ENCODE peak calls at places on chromosomes 4 and X, in nine cellular contexts. V is AG04450; B is fibroblast of lung; H is RWPE1; Y is MM.1S; Q is CD4-positive, alpha-beta T cell; D is body of pancreas; G is H9; N is right lobe of liver. W is an unnamed sample.

GRCh38 chr4:1207603-1208265 is 35.4 kb upstream of the SPON2 start:
- DNase-seq in V (peak; percentile 77), B (peak; percentile 95), H (no peak), Y (no peak), Q (no peak), D (peak; percentile 75), G (no peak), N (peak; percentile 68), W (no peak)

GRCh38 chrX:101999644-102000539 is 68.1 kb upstream of the ZMAT1 start:
- DNase-seq in V (no peak), B (no peak), H (no peak), Y (no peak), Q (no peak), D (no peak), G (peak; percentile 62), N (peak; percentile 33), W (no peak)

GRCh38 chrX:18575744-18576143 is 96.2 kb downstream of the RS1 start:
- DNase-seq in V (no peak), B (no peak), H (peak; percentile 4), Y (no peak), Q (no peak), D (no peak), G (no peak), N (no peak), W (no peak)

GRCh38 chr4:118058955-118059354 is 24.7 kb downstream of the NDST3 start:
- DNase-seq in V (no peak), B (no peak), H (no peak), Y (no peak), Q (no peak), D (no peak), G (no peak), N (no peak), W (no peak)

GRCh38 chrX:70504772-70505450 is 60.3 kb downstream of the DLG3 start:
- DNase-seq in V (no peak), B (no peak), H (no peak), Y (no peak), Q (no peak), D (no peak), G (no peak), N (no peak), W (no peak)

GRCh38 chr4:176708771-176709311 is 83.9 kb downstream of the VEGFC start:
- DNase-seq in V (no peak), B (no peak), H (no peak), Y (no peak), Q (no peak), D (no peak), G (no peak), N (no peak), W (no peak)

GRCh38 chr4:148376151-148376550 is 66.1 kb downstream of the NR3C2 start:
- DNase-seq in V (no peak), B (peak; percentile 66), H (peak; percentile 8), Y (peak; percentile 73), Q (peak; percentile 12), D (peak; percentile 77), G (no peak), N (no peak), W (peak; percentile 31)

GRCh38 chrX:120857240-120857639 is 18.4 kb downstream of the CT47B1 start:
- DNase-seq in V (no peak), B (no peak), H (no peak), Y (no peak), Q (no peak), D (no peak), G (peak; percentile 90), N (no peak), W (no peak)

GRCh38 chr4:139647184-139647583 is 18.4 kb upstream of the MGST2 start:
- DNase-seq in V (no peak), B (no peak), H (no peak), Y (no peak), Q (no peak), D (no peak), G (no peak), N (no peak), W (no peak)

GRCh38 chr4:38547052-38547451 is 116.9 kb upstream of the KLF3 start:
- DNase-seq in V (no peak), B (no peak), H (no peak), Y (no peak), Q (no peak), D (no peak), G (no peak), N (no peak), W (no peak)

GRCh38 chr4:7894677-7895181 is 44.9 kb downstream of the AFAP1 start:
- DNase-seq in V (no peak), B (no peak), H (no peak), Y (no peak), Q (no peak), D (no peak), G (no peak), N (no peak), W (no peak)

GRCh38 chr4:69849297-69849696 is 10.6 kb downstream of the SULT1E1 start:
- DNase-seq in V (no peak), B (no peak), H (no peak), Y (no peak), Q (no peak), D (no peak), G (no peak), N (no peak), W (no peak)

GRCh38 chr4:25896782-25897539 is 17.1 kb upstream of the SMIM20 start:
- DNase-seq in V (no peak), B (no peak), H (no peak), Y (no peak), Q (no peak), D (peak; percentile 32), G (no peak), N (no peak), W (no peak)

GRCh38 chr4:56261027-56261426 is 126.3 kb downstream of the AASDH start:
- DNase-seq in V (no peak), B (no peak), H (no peak), Y (no peak), Q (no peak), D (no peak), G (no peak), N (no peak), W (no peak)

GRCh38 chrX:24235084-24235710 is 78.7 kb downstream of the SUPT20HL2 start:
- DNase-seq in V (no peak), B (no peak), H (no peak), Y (peak; percentile 61), Q (no peak), D (no peak), G (no peak), N (no peak), W (no peak)

GRCh38 chrX:152958047-152958446 is 35.9 kb downstream of the PNMA5 start:
- DNase-seq in V (no peak), B (no peak), H (peak; percentile 2), Y (no peak), Q (no peak), D (no peak), G (no peak), N (no peak), W (no peak)
- H3K27ac ChIP-seq in V (no peak overlapping the region), B (no peak overlapping the region), H (peak overlapping the region; percentile 70), Y (no peak overlapping the region), Q (peak overlapping the region; percentile 35), D (no peak overlapping the region), G (no peak overlapping the region), N (peak overlapping the region; percentile 44), W (peak overlapping the region; percentile 48)

GRCh38 chr4:104591505-104591904 is 96.8 kb upstream of the CXXC4 start:
- DNase-seq in V (no peak), B (peak; percentile 29), H (no peak), Y (no peak), Q (no peak), D (peak; percentile 51), G (peak; percentile 84), N (no peak), W (no peak)

GRCh38 chr4:104592894-104593470 is 98.3 kb upstream of the CXXC4 start:
- DNase-seq in V (no peak), B (peak; percentile 68), H (no peak), Y (no peak), Q (no peak), D (no peak), G (no peak), N (no peak), W (no peak)

DNA sequence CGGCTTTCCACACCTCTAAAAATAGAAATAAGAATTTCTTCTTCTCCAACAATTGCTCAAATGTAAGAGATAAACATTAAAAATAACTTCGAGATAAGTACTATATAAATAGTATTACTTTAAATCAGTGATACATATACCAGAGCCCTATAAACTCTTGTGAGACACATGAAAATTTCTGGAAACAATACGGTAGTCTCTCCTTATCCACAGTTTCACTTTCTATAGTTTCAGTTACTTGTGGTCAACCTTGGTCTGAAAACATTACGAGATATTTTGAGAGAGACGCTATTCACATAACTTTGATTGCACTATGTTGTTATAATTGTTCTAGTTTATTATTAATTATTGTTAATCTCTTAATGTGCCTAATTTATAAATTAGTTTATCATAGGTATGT is 101.5 kb upstream of the CXXC4 start:
- DNase-seq in V (no peak), B (peak; percentile 4), H (no peak), Y (no peak), Q (no peak), D (no peak), G (no peak), N (no peak), W (no peak)
- TF ChIP-seq CTCF in V (no peak), B (no peak), H (no peak), Y (no peak), Q (no peak), D (no peak), G (no peak), N (no peak), W (no peak)

GRCh38 chr4:101993002-101993840 is 202.7 kb downstream of the BANK1 start:
- DNase-seq in V (no peak), B (peak; percentile 20), H (no peak), Y (no peak), Q (no peak), D (no peak), G (no peak), N (no peak), W (no peak)

GRCh38 chr4:101993841-101994221 is 203.3 kb downstream of the BANK1 start:
- DNase-seq in V (no peak), B (no peak), H (no peak), Y (no peak), Q (no peak), D (no peak), G (no peak), N (no peak), W (no peak)

GRCh38 chr4:101989551-101989950 is 199.0 kb downstream of the BANK1 start:
- DNase-seq in V (no peak), B (no peak), H (no peak), Y (no peak), Q (no peak), D (no peak), G (no peak), N (no peak), W (no peak)

GRCh38 chr4:101994247-101994775 is 203.8 kb downstream of the BANK1 start:
- DNase-seq in V (no peak), B (no peak), H (no peak), Y (no peak), Q (no peak), D (no peak), G (no peak), N (no peak), W (no peak)
- H3K27ac ChIP-seq in V (no peak overlapping the region), B (no peak overlapping the region), H (no peak overlapping the region), Y (no peak overlapping the region), Q (no peak overlapping the region), D (no peak overlapping the region), G (no peak overlapping the region), N (no peak overlapping the region), W (no peak overlapping the region)

DNA sequence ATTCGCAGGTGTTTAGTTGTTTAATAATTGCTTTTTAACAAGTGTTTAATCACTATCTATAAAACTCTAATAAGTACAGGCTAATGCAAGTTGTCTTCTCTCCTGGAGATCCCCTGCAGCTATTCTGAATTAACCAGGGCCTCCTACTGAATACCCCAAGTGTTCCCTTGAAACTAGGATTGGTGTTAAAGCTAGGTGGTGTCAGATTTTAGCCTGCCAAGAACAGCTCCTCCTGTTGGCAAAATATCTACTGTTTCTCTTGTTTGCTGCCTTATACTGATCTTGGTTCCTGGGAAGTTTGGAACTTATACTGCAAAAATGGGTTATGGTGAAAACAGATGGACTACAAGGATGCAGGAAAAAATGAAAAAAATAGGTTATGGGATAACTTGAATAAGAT is 26.1 kb upstream of the TMEM154 start:
- DNase-seq in V (no peak), B (no peak), H (no peak), Y (no peak), Q (no peak), D (no peak), G (no peak), N (no peak), W (no peak)
- TF ChIP-seq CTCF in V (no peak), B (no peak), H (no peak), Y (no peak), Q (no peak), D (no peak), G (peak; percentile 68), N (no peak), W (no peak)